ENCODE peak calls at places on chromosomes 6 and 20, in seven cellular contexts. B is GM12865, S is fibroblast of mammary gland, F is H1, R is endodermal cell, D is colonic mucosa, G is transverse colon. O is an unnamed sample.

GRCh38 chr6:14429396-14429795 is 311.8 kb downstream of the CD83 start:
- DNase-seq in G (no peak), D (no peak), R (peak), F (no peak), B (no peak), S (no peak), O (no peak)

GRCh38 chr20:38806855-38807655 is 1.6 kb downstream of the PPP1R16B start:
- DNase-seq in R (peak), S (no peak), D (no peak), G (peak), F (no peak), B (peak), O (no peak)

GRCh38 chr20:45311589-45312211 is 3.6 kb upstream of the MATN4 start:
- DNase-seq in F (no peak), R (peak), G (peak), B (peak), D (peak), S (peak), O (no peak)

GRCh38 chr6:79427721-79428120 is 109.5 kb downstream of the LCA5 start:
- DNase-seq in G (no peak), B (no peak), S (no peak), R (no peak), F (no peak), D (no peak), O (no peak)

GRCh38 chr6:117600008-117600743 is 2.1 kb downstream of the GOPC start:
- DNase-seq in G (no peak), B (peak), R (no peak), F (no peak), S (peak), D (no peak), O (no peak)

GRCh38 chr6:31586596-31586995 is 519 bp downstream of the LST1 start:
- DNase-seq in R (no peak), S (no peak), F (no peak), B (peak), D (no peak), G (peak), O (no peak)

GRCh38 chr6:64732888-64733287 is 974.1 kb downstream of the EYS start:
- DNase-seq in F (no peak), G (no peak), S (no peak), B (no peak), R (no peak), D (no peak), O (no peak)

GRCh38 chr6:80523531-80523970 is 417.1 kb downstream of the BCKDHB start:
- DNase-seq in F (peak), B (no peak), S (no peak), G (no peak), D (no peak), R (peak), O (no peak)

GRCh38 chr20:5731753-5732366 is 18.3 kb upstream of the SHLD1 start:
- DNase-seq in S (no peak), R (no peak), G (no peak), F (no peak), D (no peak), B (no peak), O (no peak)

GRCh38 chr6:33885121-33886057 is 81.6 kb upstream of the MLN start:
- DNase-seq in R (no peak), D (peak), F (no peak), S (peak), G (peak), B (no peak), O (no peak)

GRCh38 chr6:5671604-5672559 is 334.8 kb downstream of the NRN1 start:
- DNase-seq in R (peak), G (no peak), D (no peak), S (peak), B (no peak), F (no peak), O (no peak)

GRCh38 chr6:53020005-53020744 is 25.1 kb upstream of the GSTA4 start:
- DNase-seq in G (no peak), B (no peak), D (no peak), R (no peak), S (no peak), F (no peak), O (no peak)

GRCh38 chr20:51100617-51101016 is 77.7 kb upstream of the KCNG1 start:
- DNase-seq in F (no peak), S (no peak), B (peak), G (peak), D (peak), R (no peak), O (no peak)

DNA sequence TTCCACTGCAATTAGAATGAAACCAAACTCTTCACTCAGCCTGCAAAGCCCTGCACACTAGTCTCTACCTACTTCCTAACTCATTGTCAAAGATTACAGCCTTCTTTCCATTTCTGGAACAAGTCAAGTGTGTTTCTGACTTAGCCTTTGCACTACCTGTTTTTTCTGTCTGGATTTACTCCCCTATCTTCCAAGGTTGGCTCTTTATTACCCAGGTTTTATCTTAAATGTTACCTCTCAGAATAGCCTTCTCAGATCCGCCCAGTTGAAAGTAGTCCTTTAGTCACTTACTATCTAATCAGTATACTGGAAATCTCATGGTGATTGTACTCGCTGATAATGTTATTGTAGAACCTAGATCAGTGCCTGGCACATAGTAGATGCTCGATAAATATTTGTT is 42.7 kb downstream of the TBPL1 start:
- DNase-seq in G (no peak), R (no peak), D (no peak), F (no peak), S (no peak), B (no peak), O (no peak)
- H3K4me3 ChIP-seq in G (no peak), R (no peak), D (no peak), F (no peak), S (no peak), B (no peak), O (no peak)

DNA sequence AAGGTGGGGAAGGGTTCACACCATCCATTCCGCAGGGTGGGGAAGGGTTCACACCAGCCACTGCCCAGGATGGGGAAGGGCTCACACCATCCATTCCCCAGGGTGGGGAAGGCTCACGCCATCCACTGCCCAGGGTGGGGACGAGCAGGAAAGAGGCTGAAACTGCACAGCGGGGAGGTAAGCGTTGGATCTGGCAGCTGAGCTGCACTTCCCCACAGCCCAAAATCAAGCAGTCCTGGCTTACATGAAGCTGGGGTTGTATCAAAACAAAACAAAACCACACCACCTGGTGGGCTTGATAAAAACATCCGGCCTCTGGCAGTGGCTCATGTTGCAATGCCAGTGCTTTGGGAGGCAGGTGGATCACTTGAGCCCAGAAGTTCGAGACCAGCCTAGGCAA is 268.5 kb downstream of the TAF4 start:
- DNase-seq in G (no peak), F (no peak), D (no peak), S (no peak), R (peak), B (no peak), O (no peak)
- TF ChIP-seq CTCF in G (no peak), F (no peak), D (no peak), S (no peak), R (peak), B (no peak), O (no peak)

GRCh38 chr20:57468523-57469417 is 56.2 kb downstream of the CTCFL start:
- DNase-seq in D (no peak), F (no peak), S (no peak), R (no peak), G (no peak), B (peak), O (no peak)

GRCh38 chr20:57467742-57468141 is 57.2 kb downstream of the CTCFL start:
- DNase-seq in R (no peak), S (no peak), B (no peak), F (no peak), G (no peak), D (no peak), O (no peak)

GRCh38 chr20:57470212-57470522 is 54.8 kb downstream of the CTCFL start:
- DNase-seq in D (no peak), S (no peak), B (no peak), F (no peak), G (no peak), R (no peak), O (no peak)

GRCh38 chr20:57470666-57471495 is 54.1 kb downstream of the CTCFL start:
- DNase-seq in R (no peak), B (no peak), G (no peak), F (no peak), D (no peak), S (no peak), O (no peak)

DNA sequence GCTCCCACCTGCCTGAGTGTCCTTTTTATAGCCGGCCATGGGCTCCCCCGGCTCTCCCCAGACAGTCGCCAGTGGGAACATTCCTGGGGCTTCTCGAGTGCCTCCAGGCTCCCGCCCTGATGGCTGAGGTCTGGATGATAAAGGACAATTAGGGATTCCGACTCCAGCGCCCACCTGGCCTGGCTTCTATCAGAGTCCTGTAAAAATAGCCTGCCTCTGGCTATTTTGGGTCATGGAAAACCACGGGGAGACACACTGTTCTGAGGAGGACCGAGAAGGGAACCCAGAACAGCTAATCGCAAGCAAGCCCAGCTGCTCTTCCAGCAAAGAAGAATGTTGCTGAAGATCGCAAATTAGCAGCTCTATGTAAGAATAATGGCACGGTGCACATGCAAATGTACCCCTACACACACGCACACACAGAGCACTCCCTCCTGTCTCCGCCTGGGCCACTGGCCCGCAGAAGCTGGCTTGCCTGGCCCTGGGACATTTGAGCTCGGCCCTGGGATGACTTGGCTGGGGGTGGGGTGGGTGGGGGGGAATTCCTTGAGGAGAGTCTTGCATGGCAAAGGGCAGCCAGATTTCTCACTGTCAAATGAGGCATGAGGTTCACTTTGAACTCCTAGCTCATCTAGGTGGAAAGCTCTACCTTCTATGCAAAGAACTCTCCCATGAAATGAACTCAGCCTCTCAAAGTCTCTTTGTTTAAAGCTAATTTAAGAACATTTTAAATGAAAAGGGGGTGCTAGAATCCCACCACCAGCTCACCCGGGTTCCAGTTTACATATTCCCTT is 55.3 kb downstream of the CTCFL start:
- DNase-seq in G (no peak), D (no peak), B (no peak), F (no peak), S (no peak), R (no peak), O (no peak)
- H3K4me3 ChIP-seq in G (no peak), D (no peak), B (no peak), F (no peak), S (no peak), R (no peak), O (no peak)

GRCh38 chr6:151389640-151390275 is 1.6 kb downstream of the ZBTB2 start:
- DNase-seq in B (no peak), G (peak), F (no peak), S (peak), D (peak), R (no peak), O (no peak)
- TF ChIP-seq CTCF in B (no peak), G (no peak), F (no peak), S (no peak), D (no peak), R (no peak), O (no peak)

DNA sequence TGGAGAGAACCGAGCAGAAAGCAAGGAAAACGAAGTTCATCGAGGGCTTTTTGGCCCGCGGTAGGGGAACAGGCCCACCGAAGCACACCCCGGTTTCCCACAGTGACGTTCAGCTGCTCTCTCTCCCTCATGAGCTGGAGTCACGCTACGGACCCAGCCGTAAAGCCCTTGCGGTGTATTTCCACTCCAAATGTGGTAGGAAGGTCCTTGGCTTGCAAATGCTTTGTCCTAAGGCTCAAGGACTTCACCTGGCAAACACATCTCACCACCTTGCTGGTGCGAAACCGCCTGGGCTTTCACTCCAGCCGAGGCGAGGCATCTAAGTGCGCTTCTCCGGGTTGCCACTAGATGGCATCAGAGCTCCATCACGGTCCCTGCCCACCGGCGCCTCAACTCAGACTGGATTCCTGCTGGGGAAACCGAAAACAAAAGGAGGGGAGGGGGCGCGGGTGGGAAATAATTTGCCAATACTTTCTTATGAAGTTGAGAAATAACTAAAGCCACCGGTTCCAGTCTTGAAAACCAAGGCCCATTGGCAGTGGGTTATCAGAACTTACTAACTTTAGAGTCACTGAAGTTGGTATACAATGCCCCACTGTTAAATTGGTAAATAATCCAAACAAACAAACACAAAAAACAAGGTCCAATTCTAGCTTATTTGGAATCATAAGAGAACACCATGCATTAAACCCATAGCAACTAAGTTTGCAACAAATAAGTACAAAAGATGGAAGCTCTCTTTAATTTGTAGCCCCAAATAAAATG is 13.4 kb upstream of the FOXC1 start:
- DNase-seq in S (peak), G (peak), F (no peak), B (peak), R (peak), D (peak), O (peak)
- H3K4me3 ChIP-seq in S (no peak), G (no peak), F (no peak), B (no peak), R (peak), D (no peak), O (peak)

GRCh38 chr6:153563001-153563400 is 431.9 kb upstream of the RGS17 start:
- DNase-seq in R (no peak), B (peak), G (no peak), F (no peak), S (no peak), D (no peak), O (no peak)
- TF ChIP-seq CTCF in R (peak), B (no peak), G (no peak), F (peak), S (no peak), D (no peak), O (no peak)

O was measured in coronary artery.